ENCODE peak calls at places on chromosome 7, in six cellular contexts. C is GM12891, H is GM12878, I is HepG2, X is K562, Q is H1. U is an unnamed sample.

GRCh38 chr7:125814030-125814535 is 884.5 kb upstream of the POT1 start:
- DNase-seq in I (no peak), C (no peak), H (no peak), Q (no peak), X (no peak), U (no peak)

GRCh38 chr7:102322202-102322715 is 34.0 kb downstream of the SPDYE6 start:
- DNase-seq in Q (no peak), X (peak; percentile 11), H (no peak), C (peak; percentile 15), I (no peak), U (no peak)

GRCh38 chr7:141221007-141221612 is 147.2 kb downstream of the TMEM178B start:
- DNase-seq in I (no peak), C (no peak), X (no peak), Q (no peak), H (no peak), U (no peak)

GRCh38 chr7:42805601-42806000 is 106.3 kb downstream of the C7orf25 start:
- DNase-seq in X (no peak), C (no peak), H (no peak), Q (no peak), I (no peak), U (no peak)

GRCh38 chr7:128757203-128757602 is 18.0 kb downstream of the CALU start:
- DNase-seq in X (no peak), H (no peak), C (no peak), Q (no peak), I (no peak), U (no peak)

GRCh38 chr7:77516085-77516484 is 21.0 kb upstream of the PTPN12 start:
- DNase-seq in X (no peak), I (peak; percentile 63), Q (no peak), H (no peak), C (no peak), U (no peak)

GRCh38 chr7:7761340-7761973 is 43.0 kb upstream of the RPA3 start:
- DNase-seq in I (peak; percentile 48), H (no peak), X (peak; percentile 8), C (no peak), Q (no peak), U (no peak)

GRCh38 chr7:5596046-5596895 is 172.6 kb upstream of the TNRC18 start:
- DNase-seq in I (no peak), C (peak; percentile 78), H (no peak), X (peak; percentile 53), Q (no peak), U (no peak)

GRCh38 chr7:37970211-37970610 is 49.8 kb downstream of the EPDR1 start:
- DNase-seq in X (no peak), H (no peak), Q (no peak), I (no peak), C (no peak), U (no peak)

GRCh38 chr7:115099906-115100305 is 178.0 kb downstream of the MDFIC start:
- DNase-seq in X (no peak), H (no peak), I (peak; percentile 52), C (no peak), Q (no peak), U (no peak)

GRCh38 chr7:121081327-121081936 is 92.9 kb downstream of the CPED1 start:
- DNase-seq in C (no peak), Q (no peak), H (peak; percentile 5), I (peak; percentile 36), X (peak; percentile 60), U (no peak)

GRCh38 chr7:47314248-47314647 is 267.7 kb downstream of the TNS3 start:
- DNase-seq in C (no peak), X (no peak), Q (no peak), H (no peak), I (no peak), U (no peak)

GRCh38 chr7:98831641-98832221 is 38.1 kb downstream of the TMEM130 start:
- DNase-seq in H (no peak), Q (peak; percentile 87), C (no peak), I (peak; percentile 21), X (peak; percentile 75), U (no peak)

GRCh38 chr7:159075563-159076238 is 69.0 kb downstream of the VIPR2 start:
- DNase-seq in H (no peak), C (no peak), Q (no peak), X (no peak), I (no peak), U (no peak)

DNA sequence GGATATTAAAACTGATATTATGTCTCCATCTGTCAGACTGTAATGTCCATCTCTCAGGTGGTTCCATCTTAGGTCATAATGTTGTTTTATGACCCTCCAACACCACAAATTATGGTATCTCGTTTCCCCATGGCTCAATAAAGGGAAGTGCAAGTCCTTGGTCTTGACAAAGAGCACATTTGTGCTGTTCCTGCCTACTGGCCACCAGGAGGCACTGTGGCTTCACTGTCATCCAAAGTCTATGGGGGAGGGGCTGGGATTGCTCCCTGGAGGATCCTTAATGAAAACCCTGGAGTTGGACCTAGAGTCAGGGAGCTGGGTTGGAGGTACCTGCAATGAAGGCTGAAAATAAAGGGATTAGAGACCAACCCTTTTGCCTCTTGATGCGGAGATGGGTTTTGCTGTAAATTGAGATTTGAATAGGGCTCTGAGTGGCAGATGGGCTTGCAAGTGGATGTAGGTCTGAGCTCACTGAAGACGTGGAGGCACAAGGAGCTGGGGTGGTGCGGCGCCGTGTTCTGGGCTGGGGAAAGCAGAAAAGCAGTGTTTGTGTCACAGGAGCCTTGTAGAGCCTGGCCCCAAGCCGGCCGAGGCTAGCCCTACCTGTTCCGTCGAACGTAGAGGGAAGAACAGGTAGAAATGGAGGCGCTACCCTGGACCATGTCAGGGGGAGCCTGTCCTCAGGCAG is 180.5 kb upstream of the PRSS58 start:
- DNase-seq in I (peak; percentile 9), C (no peak), X (peak; percentile 84), Q (peak; percentile 61), H (no peak), U (no peak)
- TF ChIP-seq TAF1 in I (no peak), C (no peak), X (no peak), Q (no peak), H (no peak), U (no peak)

DNA sequence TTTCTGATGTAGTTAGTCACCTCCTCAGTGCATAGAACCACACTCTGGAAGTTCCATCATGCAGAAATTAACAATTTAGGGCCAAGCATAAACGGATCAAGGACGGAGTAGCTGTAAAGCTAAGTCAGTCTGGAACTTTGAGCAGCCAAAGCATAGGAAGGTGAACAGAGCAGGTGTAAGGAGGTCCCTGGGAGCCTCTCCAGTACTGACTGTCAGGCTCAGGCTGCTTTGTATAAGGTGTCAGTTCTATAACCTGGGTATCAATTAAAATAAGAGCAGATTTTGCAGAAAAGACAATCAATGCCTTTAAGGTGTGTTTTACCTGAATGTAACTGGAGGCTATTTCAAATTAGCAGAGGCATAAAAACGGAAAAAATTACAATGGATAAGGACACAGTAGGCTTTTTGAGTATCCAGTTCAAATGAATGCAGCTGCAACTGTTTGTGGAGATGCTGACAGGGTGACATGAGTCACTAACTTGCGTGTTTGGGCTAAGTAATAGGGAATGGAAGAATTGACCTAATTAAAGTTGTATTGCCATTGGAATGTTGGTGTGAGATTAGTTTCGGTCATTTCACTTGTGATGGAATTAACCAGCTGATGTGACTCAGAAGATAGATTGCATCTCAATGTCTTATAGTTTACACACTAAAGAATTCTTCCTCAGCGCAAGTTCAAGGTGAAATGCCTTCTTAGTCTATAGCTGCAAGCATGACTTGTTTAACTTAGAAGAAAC is 417.9 kb upstream of the CNTNAP2 start:
- DNase-seq in I (no peak), H (no peak), C (no peak), Q (no peak), X (no peak), U (no peak)
- TF ChIP-seq POLR2A in I (no peak), H (no peak), C (no peak), Q (no peak), X (no peak), U (no peak)

GRCh38 chr7:41065663-41066062 is 637.2 kb downstream of the INHBA start:
- DNase-seq in Q (no peak), H (no peak), I (no peak), X (no peak), C (no peak), U (no peak)
- TF ChIP-seq POLR2AphosphoS5 in Q (no peak), H (no peak), I (no peak), X (no peak), C (no peak), U (no peak)

GRCh38 chr7:28573059-28573553 is 160.8 kb downstream of the CREB5 start:
- DNase-seq in C (no peak), Q (no peak), H (no peak), X (no peak), I (peak; percentile 18), U (no peak)
- TF ChIP-seq TAF1 in C (peak; percentile 4), Q (no peak), H (no peak), X (no peak), I (no peak), U (peak; percentile 23)

DNA sequence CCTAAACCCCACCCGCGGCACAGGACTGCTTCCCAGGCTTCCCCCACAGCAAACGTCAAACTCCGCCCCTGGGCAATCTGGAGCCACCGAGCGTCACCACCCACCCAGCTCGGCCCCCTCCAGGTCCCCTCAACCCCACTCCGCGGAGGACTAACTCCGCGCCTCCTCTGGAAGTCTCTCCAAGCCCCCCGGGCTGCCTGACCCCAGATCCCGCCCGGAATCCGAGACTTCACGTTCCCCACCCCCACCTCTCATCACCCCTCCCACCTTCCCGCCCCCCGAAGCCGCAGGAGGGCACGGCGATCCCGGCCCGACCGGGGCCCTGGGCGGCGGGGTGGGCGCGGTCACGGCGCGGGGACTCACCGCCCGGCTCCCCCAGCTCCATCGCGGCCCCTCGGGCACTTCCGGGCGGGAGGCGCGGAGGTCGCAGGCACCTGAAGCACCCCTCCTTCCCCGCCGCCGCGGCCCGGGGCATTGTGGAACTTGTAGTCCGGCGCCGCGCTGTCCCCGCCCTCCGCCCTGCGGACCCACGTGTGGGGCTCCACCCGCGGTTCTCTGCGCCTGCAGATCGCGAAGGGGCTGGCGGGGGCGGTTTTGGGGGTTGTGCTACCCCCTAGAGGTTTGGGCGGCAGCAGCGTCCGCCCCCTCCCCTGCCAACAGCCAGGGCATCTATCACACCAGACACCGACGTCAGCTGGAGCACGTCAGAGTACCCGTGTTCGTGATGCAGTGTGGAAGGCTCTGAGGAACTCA is at the start of gene TMUB1:
- DNase-seq in X (peak; percentile 80), C (peak; percentile 79), H (no peak), I (peak; percentile 50), Q (peak; percentile 87), U (peak; percentile 83)
- TF ChIP-seq POLR2A in X (no peak), C (no peak), H (peak; percentile 73), I (no peak), Q (no peak), U (no peak)

GRCh38 chr7:75943864-75944263 is 28.9 kb downstream of the POR start:
- DNase-seq in Q (no peak), X (peak; percentile 44), C (no peak), H (no peak), I (no peak), U (no peak)
- TF ChIP-seq POLR2AphosphoS5 in Q (no peak), X (no peak), C (no peak), H (no peak), I (no peak), U (no peak)

DNA sequence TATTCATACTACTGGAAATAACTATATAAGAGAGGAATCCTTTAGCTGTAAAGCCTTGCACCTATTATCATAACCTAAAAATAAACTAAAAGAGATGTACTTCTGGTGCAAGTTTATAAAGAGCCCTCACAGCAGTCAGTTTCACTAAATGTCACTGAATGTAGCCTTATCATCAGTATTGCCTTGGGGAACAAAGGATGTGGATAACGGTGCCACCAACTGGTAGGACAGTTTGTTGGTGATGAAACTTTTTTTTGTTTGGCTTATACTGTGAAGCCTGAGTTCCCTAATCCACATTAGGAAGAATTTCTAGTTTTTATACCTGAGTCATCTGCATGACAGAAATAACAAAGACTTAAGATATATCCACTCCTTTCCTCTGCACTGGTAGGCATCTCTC is 117.9 kb upstream of the COL1A2 start:
- DNase-seq in Q (no peak), C (no peak), H (no peak), X (no peak), I (no peak), U (no peak)
- TF ChIP-seq TAF1 in Q (no peak), C (no peak), H (no peak), X (no peak), I (no peak), U (no peak)

U was measured in GM12892.